ENCODE peak calls at places on chromosomes 11 and 22, in five cellular contexts. N is stimulated activated CD4-positive, alpha-beta T cell treated with anti-CD3 and anti-CD28 coated beads, Interleukin-1b, Interleukin-23, amount 100 ng/mL, for 24 hours; F is NCI-H1105; Y is T-helper 1 cell; G is HFF-Myc. Z is an unnamed sample.

GRCh38 chr22:43955883-43956286 is 643 bp downstream of the SAMM50 start:
- DNase-seq in N (no peak), F (no peak), Y (no peak), G (no peak), Z (no peak)

GRCh38 chr22:46019351-46019750 is 42.4 kb upstream of the WNT7B start:
- DNase-seq in N (no peak), F (no peak), Y (no peak), G (no peak), Z (no peak)

GRCh38 chr11:65274734-65275682 is 13.2 kb downstream of the POLA2 start:
- DNase-seq in N (no peak), F (peak; percentile 58), Y (peak; percentile 32), G (no peak), Z (peak; percentile 93)

GRCh38 chr11:122681731-122682130 is 26.2 kb downstream of the UBASH3B start:
- DNase-seq in N (no peak), F (no peak), Y (no peak), G (no peak), Z (no peak)

GRCh38 chr22:29306830-29307657 is 594 bp downstream of the GAS2L1 start:
- DNase-seq in N (no peak), F (peak; percentile 64), Y (peak; percentile 16), G (no peak), Z (peak; percentile 91)

GRCh38 chr22:46052801-46053562 is 76.0 kb upstream of the WNT7B start:
- DNase-seq in N (no peak), F (peak; percentile 50), Y (no peak), G (no peak), Z (peak; percentile 78)

GRCh38 chr11:130476922-130477491 is 28.6 kb downstream of the ADAMTS15 start:
- DNase-seq in N (no peak), F (no peak), Y (no peak), G (no peak), Z (no peak)

GRCh38 chr22:46071451-46072029 is 78.8 kb upstream of the PPARA start:
- DNase-seq in N (peak; percentile 40), F (peak; percentile 81), Y (peak; percentile 36), G (no peak), Z (peak; percentile 97)

GRCh38 chr22:45564349-45565030 is 61.8 kb downstream of the FBLN1 start:
- DNase-seq in N (no peak), F (no peak), Y (no peak), G (no peak), Z (no peak)

GRCh38 chr11:32586576-32587190 is 3.1 kb downstream of the EIF3M start:
- DNase-seq in N (no peak), F (no peak), Y (no peak), G (no peak), Z (no peak)

GRCh38 chr11:31702966-31703365 is 108.2 kb downstream of the PAX6 start:
- DNase-seq in N (no peak), F (no peak), Y (no peak), G (no peak), Z (no peak)

GRCh38 chr22:28243539-28243938 is 324.5 kb upstream of the PITPNB start:
- DNase-seq in N (no peak), F (no peak), Y (no peak), G (no peak), Z (no peak)

GRCh38 chr11:2839395-2839941 is 46.1 kb downstream of the CDKN1C start:
- DNase-seq in N (no peak), F (no peak), Y (no peak), G (no peak), Z (no peak)

GRCh38 chr11:36342327-36342726 is 46.2 kb downstream of the PRR5L start:
- DNase-seq in N (no peak), F (no peak), Y (no peak), G (no peak), Z (no peak)

GRCh38 chr11:74493816-74494630 is 499 bp upstream of the LIPT2 start:
- DNase-seq in N (no peak), F (peak; percentile 92), Y (no peak), G (no peak), Z (no peak)

GRCh38 chr11:98842187-98842586 is 178.6 kb upstream of the CNTN5 start:
- DNase-seq in N (no peak), F (no peak), Y (no peak), G (no peak), Z (no peak)

GRCh38 chr11:29173660-29174062 is 843.2 kb downstream of the KCNA4 start:
- DNase-seq in N (no peak), F (no peak), Y (no peak), G (peak; percentile 5), Z (no peak)

GRCh38 chr22:21699643-21700042 is 33.8 kb downstream of the PPIL2 start:
- DNase-seq in N (no peak), F (no peak), Y (no peak), G (no peak), Z (no peak)